ENCODE peak calls at places on chromosomes 4 and X, in six cellular contexts. V is coronary artery, S is astrocyte of the spinal cord, M is transverse colon, J is cardiac muscle cell, I is OCI-LY7. Y is an unnamed sample.

GRCh38 chr4:101014417-101014816 is 332.9 kb downstream of the PPP3CA start:
- DNase-seq in V (no peak), S (no peak), M (no peak), J (no peak), I (no peak), Y (no peak)

GRCh38 chr4:105990933-105991332 is 95.7 kb downstream of the NPNT start:
- DNase-seq in V (peak), S (peak), M (peak), J (no peak), I (no peak), Y (peak)

GRCh38 chr4:182770259-182770968 is 146.8 kb downstream of the DCTD start:
- DNase-seq in V (no peak), S (no peak), M (no peak), J (peak), I (no peak), Y (no peak)

GRCh38 chr4:104494161-104494560 is 533 bp downstream of the CXXC4 start:
- DNase-seq in V (no peak), S (no peak), M (no peak), J (no peak), I (no peak), Y (no peak)

GRCh38 chrX:38627683-38628082 is 66.3 kb downstream of the TSPAN7 start:
- DNase-seq in V (no peak), S (peak), M (peak), J (no peak), I (peak), Y (peak)

GRCh38 chr4:5955201-5955821 is 62.4 kb upstream of the CRMP1 start:
- DNase-seq in V (peak), S (no peak), M (no peak), J (no peak), I (no peak), Y (no peak)

GRCh38 chr4:168797176-168797575 is 212.9 kb downstream of the CBR4 start:
- DNase-seq in V (no peak), S (peak), M (no peak), J (no peak), I (no peak), Y (peak)

GRCh38 chr4:154583230-154583629 is 7.3 kb downstream of the FGA start:
- DNase-seq in V (no peak), S (no peak), M (no peak), J (no peak), I (no peak), Y (no peak)

GRCh38 chrX:3184176-3184930 is 143.1 kb downstream of the ARSF start:
- DNase-seq in V (no peak), S (peak), M (no peak), J (no peak), I (no peak), Y (peak)

GRCh38 chr4:167903291-167903721 is 189.0 kb upstream of the ANXA10 start:
- DNase-seq in V (no peak), S (peak), M (no peak), J (no peak), I (no peak), Y (peak)

GRCh38 chrX:120741452-120741851 is 111.6 kb upstream of the C1GALT1C1 start:
- DNase-seq in V (no peak), S (no peak), M (no peak), J (no peak), I (no peak), Y (no peak)

GRCh38 chr4:183797041-183797444 is 108.1 kb upstream of the STOX2 start:
- DNase-seq in V (no peak), S (no peak), M (peak), J (peak), I (no peak), Y (peak)

GRCh38 chr4:187302456-187302855 is 578.8 kb upstream of the FAT1 start:
- DNase-seq in V (no peak), S (no peak), M (no peak), J (no peak), I (peak), Y (peak)

GRCh38 chr4:186606593-186606992 is 51.2 kb upstream of the MTNR1A start:
- DNase-seq in V (no peak), S (peak), M (no peak), J (no peak), I (no peak), Y (no peak)

GRCh38 chrX:37509349-37509748 is 62.1 kb upstream of the LANCL3 start:
- DNase-seq in V (no peak), S (peak), M (no peak), J (peak), I (peak), Y (no peak)

GRCh38 chrX:70664726-70665125 is 220.1 kb downstream of the DLG3 start:
- DNase-seq in V (no peak), S (peak), M (no peak), J (peak), I (peak), Y (peak)

GRCh38 chr4:15396157-15396800 is 31.6 kb upstream of the C1QTNF7 start:
- DNase-seq in V (no peak), S (peak), M (peak), J (peak), I (peak), Y (no peak)

DNA sequence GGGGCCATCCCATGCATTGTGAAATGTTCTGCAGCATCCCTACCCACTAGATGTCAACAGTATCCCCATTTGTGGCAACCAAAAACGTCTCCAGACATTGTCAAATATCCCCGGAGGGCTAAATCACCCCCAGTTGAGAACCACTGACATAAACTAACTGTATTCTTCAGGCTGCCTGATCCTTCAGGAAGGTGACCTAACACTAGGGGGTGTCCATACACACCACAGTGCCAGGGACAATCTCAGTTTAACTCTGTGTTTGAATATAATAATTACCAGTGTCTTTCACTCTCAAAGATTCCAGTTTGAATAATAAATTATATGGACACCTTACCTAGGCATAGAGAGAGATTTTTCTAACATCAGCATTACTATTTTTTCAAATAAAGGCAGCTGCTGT is 6.4 kb downstream of the ACE2 start:
- DNase-seq in V (no peak), S (no peak), M (no peak), J (peak), I (no peak), Y (no peak)
- TF ChIP-seq CTCF in V (no peak), S (peak), M (no peak), J (no peak), I (peak), Y (no peak)

DNA sequence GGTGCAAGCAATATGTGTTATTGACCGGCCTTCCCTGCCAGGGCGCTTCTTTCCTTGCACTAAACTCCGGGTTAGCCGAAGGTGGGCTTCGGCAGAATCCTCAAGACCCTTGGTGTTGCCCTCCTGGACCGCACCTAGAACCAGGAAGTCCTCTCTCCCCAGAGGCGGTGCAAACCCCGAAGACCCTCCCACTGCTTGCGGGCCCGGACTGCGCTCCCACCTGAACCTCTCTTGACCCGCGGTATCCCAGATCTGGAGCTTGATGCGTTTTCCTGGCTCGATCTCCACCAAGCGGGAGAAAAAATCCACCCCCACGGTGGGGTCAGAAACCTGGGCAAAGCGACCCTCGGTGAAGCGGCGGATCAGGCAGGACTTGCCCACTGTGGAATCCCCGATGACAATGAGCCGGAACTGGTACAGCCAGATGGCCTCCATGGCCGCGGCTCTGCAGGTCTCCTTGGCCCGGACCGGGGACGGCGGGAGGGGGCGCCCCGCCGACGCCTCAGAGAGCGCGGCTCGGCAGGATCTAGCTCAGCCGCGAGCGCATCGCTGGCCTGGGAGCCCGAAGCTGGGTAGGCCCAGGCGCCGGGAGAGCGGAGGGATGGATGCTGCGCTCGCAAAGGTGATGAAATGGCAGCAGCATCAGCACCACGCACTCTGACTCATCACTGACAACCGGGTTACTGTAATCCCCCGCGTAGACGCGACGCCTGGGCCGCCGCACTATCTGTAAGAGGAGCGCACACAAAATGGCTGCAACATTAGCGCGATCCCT is at the start of gene RAB39B:
- DNase-seq in V (no peak), S (peak), M (peak), J (peak), I (peak), Y (peak)
- H3K4me3 ChIP-seq in V (peak), S (peak), M (no peak), J (peak), I (peak), Y (peak)

GRCh38 chr4:82380344-82380743 is 6.6 kb upstream of the HNRNPD start:
- DNase-seq in V (no peak), S (no peak), M (no peak), J (no peak), I (no peak), Y (no peak)
- TF ChIP-seq CTCF in V (no peak), S (no peak), M (no peak), J (no peak), I (no peak), Y (no peak)

GRCh38 chr4:77153016-77153415 is 4.0 kb upstream of the CCNG2 start:
- DNase-seq in V (no peak), S (no peak), M (no peak), J (no peak), I (peak), Y (no peak)

GRCh38 chr4:77149789-77150188 is 7.2 kb upstream of the CCNG2 start:
- DNase-seq in V (no peak), S (no peak), M (no peak), J (no peak), I (no peak), Y (no peak)

GRCh38 chr4:77152421-77152820 is 4.6 kb upstream of the CCNG2 start:
- DNase-seq in V (no peak), S (peak), M (no peak), J (peak), I (peak), Y (peak)

GRCh38 chr4:77154074-77154473 is 2.9 kb upstream of the CCNG2 start:
- DNase-seq in V (no peak), S (no peak), M (no peak), J (no peak), I (peak), Y (no peak)

DNA sequence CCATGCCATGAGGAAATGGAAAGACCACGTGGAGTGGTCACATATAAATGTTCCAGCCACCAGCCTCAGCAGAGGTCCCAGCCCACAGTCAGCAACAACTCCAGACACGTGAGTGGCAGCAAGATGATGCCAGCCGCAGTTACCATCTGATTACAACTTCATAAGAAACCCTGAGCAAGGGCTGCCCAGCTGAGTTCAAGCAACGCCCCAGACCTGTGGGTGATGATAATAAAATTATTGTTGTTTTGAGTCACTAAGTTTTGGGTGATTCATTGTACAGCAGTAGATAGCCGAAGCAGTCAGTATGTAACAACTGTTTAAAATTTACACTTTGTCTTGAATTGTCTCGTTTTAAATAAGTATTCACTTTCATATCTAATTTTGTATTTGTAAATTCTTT is 5.8 kb upstream of the CCNG2 start:
- DNase-seq in V (no peak), S (no peak), M (no peak), J (no peak), I (no peak), Y (no peak)
- H3K4me3 ChIP-seq in V (no peak), S (no peak), M (no peak), J (no peak), I (no peak), Y (no peak)

DNA sequence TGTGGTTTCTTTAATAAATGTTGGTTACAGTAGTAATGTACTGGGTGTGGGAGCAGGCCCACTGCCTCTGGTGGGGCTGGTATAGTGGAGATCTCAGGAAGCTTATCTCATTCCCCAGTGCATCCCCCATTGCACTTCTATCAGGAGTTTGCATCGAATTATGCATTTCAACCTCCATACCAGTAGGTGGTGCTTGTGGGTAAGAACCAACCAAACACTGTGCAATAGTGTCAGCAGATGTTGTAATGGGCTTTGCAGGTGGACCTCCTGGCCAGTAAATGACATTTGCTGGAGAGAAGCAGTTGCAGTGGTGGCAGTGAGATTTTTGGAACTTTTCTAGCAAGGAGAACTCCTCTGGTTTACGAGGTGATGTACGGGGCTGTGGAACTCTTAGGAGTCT is 150.6 kb downstream of the POU3F4 start:
- DNase-seq in V (no peak), S (no peak), M (no peak), J (no peak), I (peak), Y (no peak)
- TF ChIP-seq CTCF in V (no peak), S (no peak), M (no peak), J (no peak), I (peak), Y (no peak)

DNA sequence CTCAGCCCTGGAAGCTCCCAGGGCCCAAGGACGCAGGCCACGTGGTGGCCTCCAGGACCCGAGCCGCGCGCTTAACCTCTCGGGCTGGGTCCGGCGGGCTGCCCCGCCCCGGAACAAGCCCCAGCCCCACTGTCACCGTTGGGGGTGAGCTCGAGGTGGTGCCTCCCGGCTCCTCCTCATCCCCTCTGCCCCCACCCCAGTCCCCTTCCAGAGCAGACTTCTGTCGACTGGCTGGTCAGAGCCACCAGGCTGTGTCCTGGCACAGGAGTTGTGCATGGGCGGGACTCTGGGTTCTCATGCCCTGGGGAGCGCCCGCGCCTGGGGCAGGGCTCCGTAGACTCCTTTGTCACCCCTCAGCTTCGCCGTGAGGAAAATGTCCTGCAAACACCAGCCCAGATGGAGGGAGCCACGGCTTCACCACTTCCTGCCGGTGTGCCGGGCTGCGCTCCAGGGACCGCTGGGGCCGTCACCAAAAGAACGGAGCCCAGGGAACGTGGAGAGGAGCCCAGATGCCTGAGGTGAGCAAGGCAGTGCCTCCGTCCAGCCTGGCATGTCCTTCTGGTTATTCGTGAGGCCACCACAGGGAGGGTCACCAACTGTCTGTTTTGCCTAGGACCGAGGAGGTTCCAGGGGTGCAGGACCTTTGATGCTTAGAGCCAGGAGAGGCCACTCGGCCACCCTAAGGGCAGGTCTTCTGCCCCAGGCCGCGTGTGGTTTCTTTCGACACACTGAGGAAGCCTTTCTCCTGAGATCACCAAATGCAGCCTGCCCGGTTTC is 7.1 kb upstream of the RGS12 start:
- DNase-seq in V (peak), S (peak), M (peak), J (no peak), I (no peak), Y (peak)
- H3K4me3 ChIP-seq in V (no peak), S (no peak), M (no peak), J (no peak), I (no peak), Y (no peak)

DNA sequence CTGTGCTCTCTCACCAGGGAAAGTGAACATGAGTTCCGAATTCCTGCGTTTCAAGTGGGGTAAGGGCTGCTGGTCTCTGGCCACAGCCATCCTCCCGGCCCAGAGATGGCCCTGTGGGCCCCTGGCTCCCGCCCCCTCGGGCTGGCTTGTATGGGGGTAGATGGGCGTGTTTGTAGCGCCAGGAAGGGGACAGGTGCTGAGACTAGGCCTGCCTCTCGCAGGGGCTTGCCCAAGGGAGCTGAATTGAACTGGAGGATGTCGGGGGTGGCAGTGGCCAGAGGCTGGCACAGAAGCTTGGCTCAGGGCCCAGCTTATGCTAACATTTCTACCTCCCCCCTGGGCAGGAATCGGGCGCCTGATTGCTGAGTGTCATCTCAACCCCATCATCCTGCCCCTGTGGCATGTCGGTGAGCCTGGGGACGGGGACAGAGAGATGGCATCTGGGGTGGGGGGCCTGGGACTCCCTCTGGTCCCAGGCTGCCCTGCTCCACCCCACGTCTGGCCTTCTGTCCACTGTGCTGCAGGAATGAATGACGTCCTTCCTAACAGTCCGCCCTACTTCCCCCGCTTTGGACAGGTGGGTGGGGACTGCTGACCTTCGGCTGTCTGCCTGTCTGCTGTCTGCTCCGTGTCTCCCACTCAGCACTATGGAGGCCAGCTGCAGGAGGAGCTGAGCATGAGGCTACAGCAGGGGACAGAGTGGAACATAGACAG is 8.5 kb downstream of the TAFAZZIN start:
- DNase-seq in V (no peak), S (no peak), M (no peak), J (no peak), I (no peak), Y (no peak)
- TF ChIP-seq CTCF in V (no peak), S (no peak), M (no peak), J (no peak), I (no peak), Y (no peak)

GRCh38 chrX:103183912-103184311 is 31.0 kb upstream of the BEX4 start:
- DNase-seq in V (no peak), S (no peak), M (no peak), J (no peak), I (no peak), Y (no peak)

DNA sequence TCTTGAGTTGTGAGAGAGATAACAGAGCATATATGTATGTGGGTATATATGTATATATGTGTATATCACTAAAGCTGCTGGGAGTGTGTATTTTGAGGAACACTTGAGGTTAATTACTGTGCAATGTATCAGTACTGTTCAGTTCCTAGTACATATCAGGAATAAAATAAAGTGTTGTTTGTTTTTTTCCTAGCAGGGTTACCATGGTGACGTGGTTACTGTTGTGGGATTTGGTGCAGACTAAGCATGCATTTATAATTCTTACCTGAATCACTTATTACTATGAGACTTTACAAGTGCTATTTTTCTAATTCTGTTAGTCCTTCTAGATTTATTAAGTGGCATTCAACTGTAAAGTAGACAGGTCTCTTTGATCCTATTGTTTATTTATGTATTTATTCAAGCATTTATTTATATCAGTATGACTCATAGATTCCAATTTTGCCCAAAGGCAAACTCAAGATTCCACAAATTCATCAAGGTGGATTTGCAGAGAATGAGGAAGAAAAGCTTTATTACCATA is 26.9 kb upstream of the BEX4 start:
- DNase-seq in V (no peak), S (peak), M (no peak), J (no peak), I (no peak), Y (no peak)
- H3K4me3 ChIP-seq in V (no peak), S (no peak), M (no peak), J (no peak), I (no peak), Y (no peak)

GRCh38 chr4:3372933-3373465 is 68.8 kb upstream of the HGFAC start:
- DNase-seq in V (peak), S (peak), M (peak), J (no peak), I (no peak), Y (no peak)
- TF ChIP-seq CTCF in V (no peak), S (no peak), M (no peak), J (no peak), I (no peak), Y (no peak)

DNA sequence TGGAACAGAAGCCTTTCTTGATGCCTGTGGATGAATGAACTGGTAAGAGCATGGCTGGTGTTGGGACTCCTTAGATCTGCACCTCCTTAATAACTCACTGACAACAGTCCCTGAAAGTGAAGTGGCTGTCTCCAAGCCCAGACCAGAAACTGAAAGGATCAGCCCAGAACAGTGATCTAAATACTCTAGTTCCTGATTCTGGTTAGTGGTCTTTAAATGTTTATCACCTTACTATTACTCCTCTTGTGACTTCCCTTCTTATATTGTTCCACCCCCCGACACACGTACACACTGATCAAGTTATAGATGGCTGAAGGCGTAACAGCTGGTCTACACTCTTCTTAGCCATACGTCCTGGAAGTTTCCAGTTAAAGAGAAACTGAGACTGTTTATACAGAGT is 33.8 kb upstream of the ARMCX2 start:
- DNase-seq in V (no peak), S (no peak), M (no peak), J (no peak), I (no peak), Y (no peak)
- H3K4me3 ChIP-seq in V (no peak), S (no peak), M (no peak), J (no peak), I (no peak), Y (no peak)